ENCODE peak calls at places on chromosomes 2 and 18, in four cellular contexts. One of them, this sample, is unnamed.
A peak's percentile ranks its signal among the peaks of the same experiment; 100 is the strongest.

GRCh38 chr2:12589802-12590320 is 126.9 kb upstream of the TRIB2 start:
- DNase-seq in GM12878: no peak
- DNase-seq in K562: no peak
- DNase-seq in HepG2: no peak
- DNase-seq in this sample: no peak

GRCh38 chr2:97764559-97765263 is 51.3 kb downstream of the ZAP70 start:
- DNase-seq in K562: no peak
- DNase-seq in HepG2: no peak
- DNase-seq in GM12878: no peak
- DNase-seq in this sample: no peak

GRCh38 chr2:106561356-106561755 is 74.2 kb downstream of the CD8B2 start:
- DNase-seq in GM12878: no peak
- DNase-seq in K562: no peak
- DNase-seq in HepG2: no peak
- DNase-seq in this sample: no peak

GRCh38 chr2:108404784-108405397 is 27.1 kb downstream of the SULT1C4 start:
- DNase-seq in HepG2: no peak
- DNase-seq in K562: no peak
- DNase-seq in GM12878: no peak
- DNase-seq in this sample: no peak

GRCh38 chr18:52090005-52090404 is 250.0 kb upstream of the DCC start:
- DNase-seq in HepG2: no peak
- DNase-seq in GM12878: no peak
- DNase-seq in K562: no peak
- DNase-seq in this sample: no peak

GRCh38 chr2:130744287-130745117 is 10.8 kb upstream of the AMER3 start:
- DNase-seq in K562: no peak
- DNase-seq in GM12878: no peak
- DNase-seq in HepG2: peak; percentile 85
- DNase-seq in this sample: peak; percentile 89

GRCh38 chr18:55422456-55423185 is 165.4 kb downstream of the TCF4 start:
- DNase-seq in K562: no peak
- DNase-seq in HepG2: no peak
- DNase-seq in GM12878: no peak
- DNase-seq in this sample: peak; percentile 50

GRCh38 chr18:58362027-58362575 is 266.8 kb downstream of the ALPK2 start:
- DNase-seq in GM12878: no peak
- DNase-seq in K562: no peak
- DNase-seq in HepG2: no peak
- DNase-seq in this sample: no peak

GRCh38 chr2:59935005-59935404 is 618.4 kb downstream of the BCL11A start:
- DNase-seq in GM12878: no peak
- DNase-seq in K562: no peak
- DNase-seq in HepG2: no peak
- DNase-seq in this sample: peak; percentile 7

GRCh38 chr18:44520981-44521672 is 159.6 kb upstream of the SETBP1 start:
- DNase-seq in GM12878: no peak
- DNase-seq in K562: no peak
- DNase-seq in HepG2: no peak
- DNase-seq in this sample: no peak

GRCh38 chr2:142031656-142032055 is 99.2 kb downstream of the LRP1B start:
- DNase-seq in GM12878: no peak
- DNase-seq in HepG2: no peak
- DNase-seq in K562: no peak
- DNase-seq in this sample: no peak

GRCh38 chr2:179642462-179642861 is 218.9 kb downstream of the ZNF385B start:
- DNase-seq in GM12878: no peak
- DNase-seq in K562: no peak
- DNase-seq in HepG2: no peak
- DNase-seq in this sample: no peak

GRCh38 chr2:37488911-37489310 is 144.5 kb downstream of the QPCT start:
- DNase-seq in GM12878: no peak
- DNase-seq in K562: no peak
- DNase-seq in HepG2: no peak
- DNase-seq in this sample: no peak

GRCh38 chr2:85255456-85255812 is 72.4 kb downstream of the TGOLN2 start:
- DNase-seq in HepG2: no peak
- DNase-seq in GM12878: no peak
- DNase-seq in K562: no peak
- DNase-seq in this sample: peak; percentile 33

GRCh38 chr2:240820014-240820606 is at the start of gene KIF1A:
- DNase-seq in GM12878: no peak
- DNase-seq in HepG2: no peak
- DNase-seq in K562: no peak
- DNase-seq in this sample: peak; percentile 98

GRCh38 chr2:99140860-99141109 is 722 bp upstream of the C2orf15 start:
- DNase-seq in K562: no peak
- DNase-seq in HepG2: no peak
- DNase-seq in GM12878: no peak
- DNase-seq in this sample: no peak

GRCh38 chr2:187506416-187506815 is 47.8 kb downstream of the TFPI start:
- DNase-seq in K562: no peak
- DNase-seq in GM12878: no peak
- DNase-seq in HepG2: no peak
- DNase-seq in this sample: no peak

GRCh38 chr18:56314396-56314795 is 324.0 kb downstream of the TXNL1 start:
- DNase-seq in GM12878: no peak
- DNase-seq in HepG2: no peak
- DNase-seq in K562: no peak
- DNase-seq in this sample: no peak

GRCh38 chr2:132559326-132559725 is 110.7 kb downstream of the LYPD1 start:
- DNase-seq in HepG2: no peak
- DNase-seq in K562: no peak
- DNase-seq in GM12878: no peak
- DNase-seq in this sample: no peak

GRCh38 chr2:179020156-179020750 is 29.7 kb downstream of the CCDC141 start:
- DNase-seq in HepG2: peak; percentile 44
- DNase-seq in GM12878: no peak
- DNase-seq in K562: peak; percentile 27
- DNase-seq in this sample: peak; percentile 29

GRCh38 chr18:6857305-6857704 is 127.8 kb downstream of the ARHGAP28 start:
- DNase-seq in GM12878: no peak
- DNase-seq in HepG2: no peak
- DNase-seq in K562: no peak
- DNase-seq in this sample: no peak
- TF ChIP-seq POLR2AphosphoS5 in GM12878: no peak
- TF ChIP-seq POLR2AphosphoS5 in HepG2: no peak
- TF ChIP-seq POLR2AphosphoS5 in K562: no peak
- TF ChIP-seq POLR2AphosphoS5 in this sample: no peak

GRCh38 chr2:112010751-112011150 is 44.3 kb upstream of the TMEM87B start:
- DNase-seq in GM12878: no peak
- DNase-seq in HepG2: no peak
- DNase-seq in K562: no peak
- DNase-seq in this sample: no peak
- TF ChIP-seq SMC3 in GM12878: no peak
- TF ChIP-seq SMC3 in HepG2: no peak
- TF ChIP-seq SMC3 in K562: no peak
- TF ChIP-seq SMC3 in this sample: no peak

GRCh38 chr18:62539284-62540168 is 16.7 kb downstream of the ZCCHC2 start:
- DNase-seq in GM12878: no peak
- DNase-seq in HepG2: peak; percentile 53
- DNase-seq in K562: no peak
- DNase-seq in this sample: no peak
- H3K4me3 ChIP-seq in GM12878: no peak overlapping the region
- H3K4me3 ChIP-seq in HepG2: peak overlapping the region; percentile 2
- H3K4me3 ChIP-seq in K562: no peak overlapping the region
- H3K4me3 ChIP-seq in this sample: no peak overlapping the region

DNA sequence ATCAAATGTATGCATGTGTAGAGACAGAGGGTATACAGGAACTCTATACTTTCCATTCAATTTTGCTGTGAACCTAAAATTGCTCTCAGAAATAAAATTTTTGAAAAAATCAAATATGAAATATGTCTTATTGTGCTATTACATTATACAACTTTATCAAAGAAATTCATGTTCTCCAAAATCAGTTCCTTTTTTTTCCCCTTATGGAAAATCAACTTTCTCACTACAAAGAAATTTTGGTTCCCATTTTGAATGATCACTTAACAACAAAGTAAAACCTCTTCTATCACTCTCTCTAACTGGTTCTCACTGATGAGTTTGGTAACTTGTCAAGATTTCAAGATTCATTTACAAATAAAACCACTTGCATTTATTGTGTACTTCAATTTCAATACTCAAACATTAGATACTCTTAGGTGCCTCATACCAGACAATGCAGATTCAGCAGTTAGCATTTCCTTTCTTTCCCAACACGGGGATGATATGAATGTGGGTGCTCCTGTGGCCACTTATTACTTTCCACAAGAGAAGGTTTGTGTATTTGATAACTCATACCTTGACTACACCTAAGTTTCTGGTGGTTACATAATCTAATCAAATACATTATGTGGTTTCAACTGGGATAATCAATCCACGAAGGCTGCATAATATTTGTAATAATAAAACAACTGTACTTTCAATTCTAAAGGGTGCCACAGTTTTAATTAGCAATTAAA is 6.4 kb downstream of the PSME4 start:
- DNase-seq in GM12878: no peak
- DNase-seq in K562: no peak
- DNase-seq in HepG2: no peak
- DNase-seq in this sample: no peak
- TF ChIP-seq POLR2AphosphoS5 in GM12878: no peak
- TF ChIP-seq POLR2AphosphoS5 in K562: no peak
- TF ChIP-seq POLR2AphosphoS5 in HepG2: no peak
- TF ChIP-seq POLR2AphosphoS5 in this sample: no peak

GRCh38 chr18:50468802-50469201 is 91.1 kb upstream of the MAPK4 start:
- DNase-seq in HepG2: no peak
- DNase-seq in K562: no peak
- DNase-seq in GM12878: no peak
- DNase-seq in this sample: no peak

GRCh38 chr18:50466634-50467033 is 91.8 kb downstream of the SKA1 start:
- DNase-seq in HepG2: no peak
- DNase-seq in GM12878: no peak
- DNase-seq in K562: no peak
- DNase-seq in this sample: no peak

GRCh38 chr18:50469380-50469781 is 90.5 kb upstream of the MAPK4 start:
- DNase-seq in K562: no peak
- DNase-seq in GM12878: no peak
- DNase-seq in HepG2: no peak
- DNase-seq in this sample: no peak

GRCh38 chr18:50461251-50461650 is 86.4 kb downstream of the SKA1 start:
- DNase-seq in GM12878: no peak
- DNase-seq in HepG2: no peak
- DNase-seq in K562: no peak
- DNase-seq in this sample: no peak

DNA sequence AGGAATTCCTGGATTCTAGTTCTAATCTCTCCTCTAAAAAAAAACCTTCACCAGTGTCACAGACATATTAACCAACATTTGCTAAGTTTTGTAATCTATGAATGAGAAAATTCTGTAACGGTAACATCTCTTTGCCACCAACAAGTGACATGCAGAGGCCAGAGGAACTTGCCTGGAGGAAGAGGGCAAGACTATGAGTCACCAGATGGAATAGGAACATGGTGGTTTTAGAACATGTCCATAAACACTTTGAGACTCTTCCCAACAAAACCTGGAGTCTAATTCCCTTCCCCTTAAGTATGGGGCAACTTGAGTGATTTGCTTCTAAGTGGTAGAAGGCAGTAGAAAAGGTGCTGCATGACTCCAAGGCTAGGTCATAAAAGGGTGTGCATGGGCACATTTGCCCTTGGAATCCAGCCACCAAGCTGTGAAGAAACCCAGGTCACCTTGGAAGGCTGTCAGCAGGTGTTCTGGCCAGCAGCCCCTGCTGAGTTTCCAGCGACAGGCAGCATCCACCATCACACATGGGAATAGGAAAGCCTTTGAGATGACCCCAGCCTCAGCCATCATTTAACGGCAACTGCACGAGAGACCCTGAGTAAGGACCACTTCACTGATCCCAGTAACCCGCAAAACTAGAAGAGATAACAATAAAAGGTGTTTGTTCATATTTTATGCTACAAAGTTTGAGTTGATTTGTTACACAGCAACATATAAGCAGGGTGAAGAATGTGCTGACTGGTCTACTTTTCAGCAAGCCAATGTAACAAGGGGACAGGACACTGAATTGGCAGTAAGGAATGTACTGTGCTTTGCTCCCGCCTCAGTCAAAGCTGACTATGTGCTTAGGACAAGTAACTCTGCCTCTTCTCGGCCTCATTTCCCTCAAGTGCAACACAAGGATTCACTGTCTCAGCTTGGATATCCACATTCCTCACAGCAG is 90.6 kb downstream of the SKA1 start:
- DNase-seq in HepG2: no peak
- DNase-seq in K562: no peak
- DNase-seq in GM12878: no peak
- DNase-seq in this sample: no peak
- TF ChIP-seq SMC3 in HepG2: no peak
- TF ChIP-seq SMC3 in K562: no peak
- TF ChIP-seq SMC3 in GM12878: no peak
- TF ChIP-seq SMC3 in this sample: no peak

GRCh38 chr18:6732952-6733351 is 3.4 kb downstream of the ARHGAP28 start:
- DNase-seq in HepG2: no peak
- DNase-seq in K562: no peak
- DNase-seq in GM12878: no peak
- DNase-seq in this sample: no peak

GRCh38 chr18:6728318-6728717 is 1.2 kb upstream of the ARHGAP28 start:
- DNase-seq in HepG2: no peak
- DNase-seq in K562: peak; percentile 15
- DNase-seq in GM12878: no peak
- DNase-seq in this sample: no peak

GRCh38 chr18:6729247-6730091 is at the start of gene ARHGAP28:
- DNase-seq in HepG2: no peak
- DNase-seq in K562: peak; percentile 91
- DNase-seq in GM12878: no peak
- DNase-seq in this sample: peak; percentile 89

GRCh38 chr18:6728809-6729246 is 688 bp upstream of the ARHGAP28 start:
- DNase-seq in GM12878: no peak
- DNase-seq in HepG2: no peak
- DNase-seq in K562: peak; percentile 42
- DNase-seq in this sample: no peak

DNA sequence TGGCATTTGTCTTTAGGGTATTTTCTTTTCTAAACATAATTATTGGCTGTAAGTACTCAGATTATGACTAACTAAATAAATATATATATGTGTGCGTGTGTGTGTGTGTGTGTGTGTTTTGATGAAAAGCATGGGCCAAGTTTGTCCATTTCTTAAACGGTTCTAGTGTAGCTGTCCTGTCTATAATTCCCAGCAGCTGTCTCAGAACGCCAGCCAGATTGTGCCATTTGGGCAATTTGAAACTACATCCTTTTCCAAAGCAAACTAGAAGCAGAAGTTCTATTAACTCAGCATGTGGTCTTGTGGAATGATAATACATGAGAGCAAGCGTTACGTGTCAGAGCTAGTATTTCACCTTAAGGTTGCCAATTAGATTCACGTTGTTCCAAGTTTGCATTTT is 1.7 kb downstream of the ARHGAP28 start:
- DNase-seq in GM12878: no peak
- DNase-seq in K562: no peak
- DNase-seq in HepG2: no peak
- DNase-seq in this sample: no peak
- H3K4me3 ChIP-seq in GM12878: no peak overlapping the region
- H3K4me3 ChIP-seq in K562: no peak overlapping the region
- H3K4me3 ChIP-seq in HepG2: no peak overlapping the region
- H3K4me3 ChIP-seq in this sample: no peak overlapping the region